ENCODE peak calls at places on chromosomes 13 and 19, in nine cellular contexts. One of them, this sample, is unnamed.

GRCh38 chr19:10353793-10354391 is 14.5 kb upstream of the ICAM3 start:
- DNase-seq in MCF 10A: no peak
- DNase-seq in AG08396: peak
- DNase-seq in GF-D8: no peak
- DNase-seq in stimulated activated effector memory CD8-positive, alpha-beta T cell treated with anti-CD3 and anti-CD28 coated beads, Interleukin-12 subunit alpha, Interleukin-12 subunit beta, amount 100 ng/mL, for 72 hours: peak
- DNase-seq in fibroblast of pulmonary artery: peak
- DNase-seq in ELR: peak
- DNase-seq in breast epithelium: no peak
- DNase-seq in CD8-positive, alpha-beta T cell: no peak
- DNase-seq in this sample: no peak

GRCh38 chr13:100513987-100514670 is 74.5 kb downstream of the GGACT start:
- DNase-seq in MCF 10A: peak
- DNase-seq in AG08396: no peak
- DNase-seq in GF-D8: no peak
- DNase-seq in stimulated activated effector memory CD8-positive, alpha-beta T cell treated with anti-CD3 and anti-CD28 coated beads, Interleukin-12 subunit alpha, Interleukin-12 subunit beta, amount 100 ng/mL, for 72 hours: no peak
- DNase-seq in fibroblast of pulmonary artery: no peak
- DNase-seq in ELR: no peak
- DNase-seq in breast epithelium: no peak
- DNase-seq in CD8-positive, alpha-beta T cell: no peak
- DNase-seq in this sample: no peak

GRCh38 chr13:39597828-39598227 is 5.2 kb downstream of the LHFPL6 start:
- DNase-seq in MCF 10A: peak
- DNase-seq in AG08396: no peak
- DNase-seq in GF-D8: no peak
- DNase-seq in stimulated activated effector memory CD8-positive, alpha-beta T cell treated with anti-CD3 and anti-CD28 coated beads, Interleukin-12 subunit alpha, Interleukin-12 subunit beta, amount 100 ng/mL, for 72 hours: no peak
- DNase-seq in fibroblast of pulmonary artery: peak
- DNase-seq in ELR: peak
- DNase-seq in breast epithelium: no peak
- DNase-seq in CD8-positive, alpha-beta T cell: no peak
- DNase-seq in this sample: no peak

GRCh38 chr13:98888890-98889279 is 89.0 kb downstream of the DOCK9 start:
- DNase-seq in MCF 10A: no peak
- DNase-seq in AG08396: no peak
- DNase-seq in GF-D8: no peak
- DNase-seq in stimulated activated effector memory CD8-positive, alpha-beta T cell treated with anti-CD3 and anti-CD28 coated beads, Interleukin-12 subunit alpha, Interleukin-12 subunit beta, amount 100 ng/mL, for 72 hours: no peak
- DNase-seq in fibroblast of pulmonary artery: no peak
- DNase-seq in ELR: no peak
- DNase-seq in breast epithelium: no peak
- DNase-seq in CD8-positive, alpha-beta T cell: no peak
- DNase-seq in this sample: no peak

GRCh38 chr13:101231751-101232428 is 184.4 kb downstream of the NALCN start:
- DNase-seq in MCF 10A: peak
- DNase-seq in AG08396: no peak
- DNase-seq in GF-D8: no peak
- DNase-seq in stimulated activated effector memory CD8-positive, alpha-beta T cell treated with anti-CD3 and anti-CD28 coated beads, Interleukin-12 subunit alpha, Interleukin-12 subunit beta, amount 100 ng/mL, for 72 hours: no peak
- DNase-seq in fibroblast of pulmonary artery: no peak
- DNase-seq in ELR: peak
- DNase-seq in breast epithelium: no peak
- DNase-seq in CD8-positive, alpha-beta T cell: no peak
- DNase-seq in this sample: no peak

GRCh38 chr19:2167896-2168618 is 4.3 kb downstream of the DOT1L start:
- DNase-seq in MCF 10A: peak
- DNase-seq in AG08396: no peak
- DNase-seq in GF-D8: peak
- DNase-seq in stimulated activated effector memory CD8-positive, alpha-beta T cell treated with anti-CD3 and anti-CD28 coated beads, Interleukin-12 subunit alpha, Interleukin-12 subunit beta, amount 100 ng/mL, for 72 hours: no peak
- DNase-seq in fibroblast of pulmonary artery: peak
- DNase-seq in ELR: peak
- DNase-seq in breast epithelium: no peak
- DNase-seq in CD8-positive, alpha-beta T cell: no peak
- DNase-seq in this sample: peak

GRCh38 chr19:3849092-3849491 is 19.7 kb downstream of the ZFR2 start:
- DNase-seq in MCF 10A: peak
- DNase-seq in AG08396: no peak
- DNase-seq in GF-D8: no peak
- DNase-seq in stimulated activated effector memory CD8-positive, alpha-beta T cell treated with anti-CD3 and anti-CD28 coated beads, Interleukin-12 subunit alpha, Interleukin-12 subunit beta, amount 100 ng/mL, for 72 hours: peak
- DNase-seq in fibroblast of pulmonary artery: peak
- DNase-seq in ELR: peak
- DNase-seq in breast epithelium: no peak
- DNase-seq in CD8-positive, alpha-beta T cell: peak
- DNase-seq in this sample: peak

GRCh38 chr13:39571502-39572092 is 31.4 kb downstream of the LHFPL6 start:
- DNase-seq in MCF 10A: no peak
- DNase-seq in AG08396: no peak
- DNase-seq in GF-D8: no peak
- DNase-seq in stimulated activated effector memory CD8-positive, alpha-beta T cell treated with anti-CD3 and anti-CD28 coated beads, Interleukin-12 subunit alpha, Interleukin-12 subunit beta, amount 100 ng/mL, for 72 hours: no peak
- DNase-seq in fibroblast of pulmonary artery: no peak
- DNase-seq in ELR: no peak
- DNase-seq in breast epithelium: no peak
- DNase-seq in CD8-positive, alpha-beta T cell: no peak
- DNase-seq in this sample: no peak

GRCh38 chr19:5193192-5193591 is 147.4 kb downstream of the PTPRS start:
- DNase-seq in MCF 10A: no peak
- DNase-seq in AG08396: no peak
- DNase-seq in GF-D8: no peak
- DNase-seq in stimulated activated effector memory CD8-positive, alpha-beta T cell treated with anti-CD3 and anti-CD28 coated beads, Interleukin-12 subunit alpha, Interleukin-12 subunit beta, amount 100 ng/mL, for 72 hours: no peak
- DNase-seq in fibroblast of pulmonary artery: no peak
- DNase-seq in ELR: no peak
- DNase-seq in breast epithelium: no peak
- DNase-seq in CD8-positive, alpha-beta T cell: no peak
- DNase-seq in this sample: no peak

GRCh38 chr19:47890865-47891621 is 4.9 kb upstream of the SULT2A1 start:
- DNase-seq in MCF 10A: no peak
- DNase-seq in AG08396: no peak
- DNase-seq in GF-D8: no peak
- DNase-seq in stimulated activated effector memory CD8-positive, alpha-beta T cell treated with anti-CD3 and anti-CD28 coated beads, Interleukin-12 subunit alpha, Interleukin-12 subunit beta, amount 100 ng/mL, for 72 hours: no peak
- DNase-seq in fibroblast of pulmonary artery: no peak
- DNase-seq in ELR: no peak
- DNase-seq in breast epithelium: no peak
- DNase-seq in CD8-positive, alpha-beta T cell: no peak
- DNase-seq in this sample: no peak

GRCh38 chr19:17107546-17108452 is 32.2 kb downstream of the MYO9B start:
- DNase-seq in MCF 10A: peak
- DNase-seq in AG08396: peak
- DNase-seq in GF-D8: no peak
- DNase-seq in stimulated activated effector memory CD8-positive, alpha-beta T cell treated with anti-CD3 and anti-CD28 coated beads, Interleukin-12 subunit alpha, Interleukin-12 subunit beta, amount 100 ng/mL, for 72 hours: no peak
- DNase-seq in fibroblast of pulmonary artery: peak
- DNase-seq in ELR: peak
- DNase-seq in breast epithelium: peak
- DNase-seq in CD8-positive, alpha-beta T cell: no peak
- DNase-seq in this sample: peak

GRCh38 chr13:61246351-61246750 is 169.3 kb downstream of the PCDH20 start:
- DNase-seq in MCF 10A: no peak
- DNase-seq in AG08396: no peak
- DNase-seq in GF-D8: no peak
- DNase-seq in stimulated activated effector memory CD8-positive, alpha-beta T cell treated with anti-CD3 and anti-CD28 coated beads, Interleukin-12 subunit alpha, Interleukin-12 subunit beta, amount 100 ng/mL, for 72 hours: no peak
- DNase-seq in fibroblast of pulmonary artery: no peak
- DNase-seq in ELR: no peak
- DNase-seq in breast epithelium: no peak
- DNase-seq in CD8-positive, alpha-beta T cell: no peak
- DNase-seq in this sample: no peak

GRCh38 chr13:30864352-30865130 is 41.5 kb upstream of the MEDAG start:
- DNase-seq in MCF 10A: no peak
- DNase-seq in AG08396: no peak
- DNase-seq in GF-D8: no peak
- DNase-seq in stimulated activated effector memory CD8-positive, alpha-beta T cell treated with anti-CD3 and anti-CD28 coated beads, Interleukin-12 subunit alpha, Interleukin-12 subunit beta, amount 100 ng/mL, for 72 hours: no peak
- DNase-seq in fibroblast of pulmonary artery: peak
- DNase-seq in ELR: peak
- DNase-seq in breast epithelium: no peak
- DNase-seq in CD8-positive, alpha-beta T cell: no peak
- DNase-seq in this sample: no peak

GRCh38 chr19:16064209-16064889 is 11.9 kb upstream of the TPM4 start:
- DNase-seq in MCF 10A: no peak
- DNase-seq in AG08396: no peak
- DNase-seq in GF-D8: no peak
- DNase-seq in stimulated activated effector memory CD8-positive, alpha-beta T cell treated with anti-CD3 and anti-CD28 coated beads, Interleukin-12 subunit alpha, Interleukin-12 subunit beta, amount 100 ng/mL, for 72 hours: no peak
- DNase-seq in fibroblast of pulmonary artery: no peak
- DNase-seq in ELR: no peak
- DNase-seq in breast epithelium: no peak
- DNase-seq in CD8-positive, alpha-beta T cell: no peak
- DNase-seq in this sample: no peak

GRCh38 chr19:43534811-43535761 is 2.1 kb downstream of the ZNF575 start:
- DNase-seq in MCF 10A: peak
- DNase-seq in AG08396: peak
- DNase-seq in GF-D8: no peak
- DNase-seq in stimulated activated effector memory CD8-positive, alpha-beta T cell treated with anti-CD3 and anti-CD28 coated beads, Interleukin-12 subunit alpha, Interleukin-12 subunit beta, amount 100 ng/mL, for 72 hours: no peak
- DNase-seq in fibroblast of pulmonary artery: peak
- DNase-seq in ELR: peak
- DNase-seq in breast epithelium: peak
- DNase-seq in CD8-positive, alpha-beta T cell: no peak
- DNase-seq in this sample: peak

GRCh38 chr13:79442706-79443105 is 36.7 kb upstream of the RBM26 start:
- DNase-seq in MCF 10A: no peak
- DNase-seq in AG08396: no peak
- DNase-seq in GF-D8: no peak
- DNase-seq in stimulated activated effector memory CD8-positive, alpha-beta T cell treated with anti-CD3 and anti-CD28 coated beads, Interleukin-12 subunit alpha, Interleukin-12 subunit beta, amount 100 ng/mL, for 72 hours: no peak
- DNase-seq in fibroblast of pulmonary artery: no peak
- DNase-seq in ELR: no peak
- DNase-seq in breast epithelium: no peak
- DNase-seq in CD8-positive, alpha-beta T cell: no peak
- DNase-seq in this sample: no peak

This sample was measured in stimulated activated naive B cell treated with anti-CD40 and anti-IgM and Interleukin-4, amounts not matched to agents 10 μg/mL and 1 μg/mL and 100 μg/mL, for 72 hours.